ENCODE peak calls at places on chromosomes 7 and 10, in four cellular contexts. One of them, this sample, is unnamed.

GRCh38 chr10:130359711-130360110 is 223.5 kb downstream of the GLRX3 start:
- DNase-seq in body of pancreas: no peak
- DNase-seq in heart left ventricle: no peak
- DNase-seq in adrenal gland: no peak
- DNase-seq in this sample: no peak

GRCh38 chr7:127904706-127905056 is 126.6 kb downstream of the LRRC4 start:
- DNase-seq in heart left ventricle: no peak
- DNase-seq in adrenal gland: no peak
- DNase-seq in body of pancreas: no peak
- DNase-seq in this sample: no peak

GRCh38 chr7:135979674-135980660 is 2.8 kb upstream of the MTPN start:
- DNase-seq in heart left ventricle: peak
- DNase-seq in body of pancreas: no peak
- DNase-seq in adrenal gland: no peak
- DNase-seq in this sample: no peak

GRCh38 chr10:26714816-26715487 is 17.5 kb downstream of the PDSS1 start:
- DNase-seq in adrenal gland: no peak
- DNase-seq in body of pancreas: no peak
- DNase-seq in heart left ventricle: no peak
- DNase-seq in this sample: no peak

GRCh38 chr7:46565712-46566111 is 644.6 kb upstream of the IGFBP3 start:
- DNase-seq in adrenal gland: no peak
- DNase-seq in body of pancreas: no peak
- DNase-seq in heart left ventricle: no peak
- DNase-seq in this sample: no peak

GRCh38 chr7:128309921-128310320 is 33.8 kb downstream of the RBM28 start:
- DNase-seq in adrenal gland: no peak
- DNase-seq in heart left ventricle: no peak
- DNase-seq in body of pancreas: no peak
- DNase-seq in this sample: no peak

GRCh38 chr7:115097175-115097671 is 175.3 kb downstream of the MDFIC start:
- DNase-seq in heart left ventricle: no peak
- DNase-seq in body of pancreas: no peak
- DNase-seq in adrenal gland: no peak
- DNase-seq in this sample: no peak

GRCh38 chr7:155490697-155491628 is 33.0 kb downstream of the EN2 start:
- DNase-seq in body of pancreas: peak
- DNase-seq in adrenal gland: no peak
- DNase-seq in heart left ventricle: peak
- DNase-seq in this sample: no peak

GRCh38 chr7:96017877-96018276 is 245.5 kb downstream of the DYNC1I1 start:
- DNase-seq in body of pancreas: peak
- DNase-seq in adrenal gland: no peak
- DNase-seq in heart left ventricle: no peak
- DNase-seq in this sample: no peak

GRCh38 chr10:86281396-86281795 is 85.2 kb downstream of the GRID1 start:
- DNase-seq in heart left ventricle: no peak
- DNase-seq in adrenal gland: no peak
- DNase-seq in body of pancreas: no peak
- DNase-seq in this sample: no peak

GRCh38 chr7:136055266-136055665 is 78.1 kb upstream of the MTPN start:
- DNase-seq in heart left ventricle: no peak
- DNase-seq in body of pancreas: no peak
- DNase-seq in adrenal gland: no peak
- DNase-seq in this sample: no peak

GRCh38 chr7:134737561-134738353 is 41.7 kb upstream of the CALD1 start:
- DNase-seq in heart left ventricle: no peak
- DNase-seq in adrenal gland: no peak
- DNase-seq in body of pancreas: no peak
- DNase-seq in this sample: no peak

DNA sequence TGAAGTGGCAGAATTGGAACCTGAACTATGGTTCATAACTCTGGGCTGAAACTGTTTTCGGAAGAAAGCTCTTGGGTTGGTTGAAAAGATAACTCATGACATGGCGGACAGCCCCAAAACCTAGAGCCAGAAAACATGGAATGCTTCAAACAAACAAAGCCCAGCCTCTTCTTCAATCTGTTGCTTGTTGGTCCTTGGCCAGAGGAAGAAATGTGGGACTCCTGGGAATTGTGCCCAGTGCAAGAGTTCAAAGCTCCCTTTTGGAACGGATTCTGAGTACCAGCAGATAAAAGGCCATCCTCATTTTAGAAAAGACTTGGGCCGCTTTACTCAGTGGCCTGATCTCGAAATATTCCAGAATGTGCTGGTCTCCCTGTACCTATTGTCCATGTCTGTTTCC is 52.8 kb upstream of the CACNB2 start:
- DNase-seq in heart left ventricle: peak
- DNase-seq in adrenal gland: peak
- DNase-seq in body of pancreas: no peak
- DNase-seq in this sample: no peak
- TF ChIP-seq POLR2A in heart left ventricle: no peak
- TF ChIP-seq POLR2A in adrenal gland: no peak
- TF ChIP-seq POLR2A in body of pancreas: no peak
- TF ChIP-seq POLR2A in this sample: no peak

DNA sequence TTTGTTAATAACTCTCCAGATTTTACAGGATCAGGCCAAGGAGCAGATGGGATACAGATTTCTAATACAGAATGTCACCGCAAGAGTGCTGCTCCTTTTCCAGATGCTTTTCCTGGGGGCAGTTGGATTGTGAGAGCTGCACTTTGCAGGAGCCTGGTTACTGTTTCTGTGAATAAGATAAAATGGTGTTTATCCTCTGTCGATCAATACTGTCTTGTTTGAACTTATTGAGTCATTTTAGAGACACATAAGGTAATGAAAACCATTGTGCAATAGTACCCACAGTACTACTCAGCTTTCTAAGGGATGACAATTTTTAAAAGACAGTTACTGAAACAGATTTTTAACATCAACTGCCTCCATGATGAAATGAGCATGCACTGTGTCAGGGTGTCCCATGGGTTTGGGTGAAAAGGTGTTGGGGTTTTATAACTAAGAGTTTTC is 2.9 kb downstream of the A1CF start:
- DNase-seq in heart left ventricle: no peak
- DNase-seq in body of pancreas: peak
- DNase-seq in adrenal gland: no peak
- DNase-seq in this sample: no peak
- TF ChIP-seq POLR2A in heart left ventricle: no peak
- TF ChIP-seq POLR2A in body of pancreas: no peak
- TF ChIP-seq POLR2A in adrenal gland: no peak
- TF ChIP-seq POLR2A in this sample: no peak

GRCh38 chr7:149239345-149240143 is at the start of gene ZNF212:
- DNase-seq in body of pancreas: peak
- DNase-seq in adrenal gland: peak
- DNase-seq in heart left ventricle: peak
- DNase-seq in this sample: peak
- TF ChIP-seq POLR2A in body of pancreas: peak
- TF ChIP-seq POLR2A in adrenal gland: no peak
- TF ChIP-seq POLR2A in heart left ventricle: peak
- TF ChIP-seq POLR2A in this sample: no peak

GRCh38 chr10:65291276-65291675 is 1634.6 kb upstream of the LRRTM3 start:
- DNase-seq in adrenal gland: no peak
- DNase-seq in body of pancreas: no peak
- DNase-seq in heart left ventricle: no peak
- DNase-seq in this sample: no peak

GRCh38 chr10:65294329-65294728 is 1631.5 kb upstream of the LRRTM3 start:
- DNase-seq in heart left ventricle: no peak
- DNase-seq in adrenal gland: no peak
- DNase-seq in body of pancreas: no peak
- DNase-seq in this sample: peak

GRCh38 chr10:65292551-65292950 is 1633.3 kb upstream of the LRRTM3 start:
- DNase-seq in heart left ventricle: no peak
- DNase-seq in body of pancreas: no peak
- DNase-seq in adrenal gland: no peak
- DNase-seq in this sample: no peak
- TF ChIP-seq POLR2A in heart left ventricle: no peak
- TF ChIP-seq POLR2A in body of pancreas: no peak
- TF ChIP-seq POLR2A in adrenal gland: no peak
- TF ChIP-seq POLR2A in this sample: no peak